ENCODE peak calls at places on chromosomes 6 and 20, in seven cellular contexts. One of them, this sample, is unnamed. For H3K4me1 and H3K9me3, the result is how much of the 10 kb centered on the place peaks cover.

GRCh38 chr6:53961679-53962370 is 149.4 kb upstream of the MLIP start:
- DNase-seq in aorta: no peak
- DNase-seq in heart right ventricle: no peak
- DNase-seq in HCT116: no peak
- DNase-seq in esophagus squamous epithelium: no peak
- DNase-seq in uterus: no peak
- DNase-seq in small intestine: no peak
- DNase-seq in this sample: peak

GRCh38 chr6:28764014-28764723 is 159.6 kb downstream of the TRIM27 start:
- DNase-seq in aorta: no peak
- DNase-seq in heart right ventricle: no peak
- DNase-seq in HCT116: no peak
- DNase-seq in esophagus squamous epithelium: no peak
- DNase-seq in uterus: no peak
- DNase-seq in small intestine: no peak
- DNase-seq in this sample: no peak

GRCh38 chr20:25178563-25179438 is 16.7 kb upstream of the ENTPD6 start:
- DNase-seq in aorta: no peak
- DNase-seq in heart right ventricle: no peak
- DNase-seq in HCT116: peak
- DNase-seq in esophagus squamous epithelium: no peak
- DNase-seq in uterus: peak
- DNase-seq in small intestine: peak
- DNase-seq in this sample: peak

GRCh38 chr6:70651326-70651905 is 16.3 kb upstream of the SMAP1 start:
- DNase-seq in aorta: no peak
- DNase-seq in heart right ventricle: no peak
- DNase-seq in HCT116: no peak
- DNase-seq in esophagus squamous epithelium: no peak
- DNase-seq in uterus: no peak
- DNase-seq in small intestine: peak
- DNase-seq in this sample: no peak

GRCh38 chr6:159979136-159979874 is 10.4 kb downstream of the IGF2R start:
- DNase-seq in aorta: peak
- DNase-seq in heart right ventricle: peak
- DNase-seq in HCT116: no peak
- DNase-seq in esophagus squamous epithelium: no peak
- DNase-seq in uterus: no peak
- DNase-seq in small intestine: no peak
- DNase-seq in this sample: peak

GRCh38 chr20:63272105-63273078 is at the start of gene ARFGAP1:
- DNase-seq in aorta: peak
- DNase-seq in heart right ventricle: peak
- DNase-seq in HCT116: peak
- DNase-seq in esophagus squamous epithelium: peak
- DNase-seq in uterus: peak
- DNase-seq in small intestine: peak
- DNase-seq in this sample: peak

GRCh38 chr6:35177586-35177985 is 36.2 kb upstream of the SCUBE3 start:
- DNase-seq in aorta: no peak
- DNase-seq in heart right ventricle: no peak
- DNase-seq in HCT116: no peak
- DNase-seq in esophagus squamous epithelium: no peak
- DNase-seq in uterus: no peak
- DNase-seq in small intestine: no peak
- DNase-seq in this sample: no peak

GRCh38 chr20:62496525-62497218 is 20.9 kb upstream of the GATA5 start:
- DNase-seq in aorta: no peak
- DNase-seq in heart right ventricle: peak
- DNase-seq in HCT116: no peak
- DNase-seq in esophagus squamous epithelium: no peak
- DNase-seq in uterus: no peak
- DNase-seq in small intestine: peak
- DNase-seq in this sample: no peak

GRCh38 chr20:32970115-32970972 is 33.9 kb downstream of the SUN5 start:
- DNase-seq in aorta: no peak
- DNase-seq in heart right ventricle: no peak
- DNase-seq in HCT116: no peak
- DNase-seq in esophagus squamous epithelium: no peak
- DNase-seq in uterus: no peak
- DNase-seq in small intestine: no peak
- DNase-seq in this sample: no peak

GRCh38 chr6:124131259-124131658 is 327.6 kb downstream of the NKAIN2 start:
- DNase-seq in aorta: no peak
- DNase-seq in heart right ventricle: no peak
- DNase-seq in HCT116: no peak
- DNase-seq in esophagus squamous epithelium: no peak
- DNase-seq in uterus: no peak
- DNase-seq in small intestine: no peak
- DNase-seq in this sample: peak

GRCh38 chr6:7129784-7130569 is 22.2 kb downstream of the RREB1 start:
- DNase-seq in aorta: peak
- DNase-seq in heart right ventricle: no peak
- DNase-seq in HCT116: no peak
- DNase-seq in esophagus squamous epithelium: no peak
- DNase-seq in uterus: no peak
- DNase-seq in small intestine: no peak
- DNase-seq in this sample: no peak

GRCh38 chr20:58392286-58392685 is 3.3 kb downstream of the VAPB start:
- DNase-seq in aorta: no peak
- DNase-seq in heart right ventricle: no peak
- DNase-seq in HCT116: no peak
- DNase-seq in esophagus squamous epithelium: no peak
- DNase-seq in uterus: no peak
- DNase-seq in small intestine: no peak
- DNase-seq in this sample: no peak
- H3K4me1 ChIP-seq in aorta: under half
- H3K4me1 ChIP-seq in heart right ventricle: half or more
- H3K4me1 ChIP-seq in HCT116: under half
- H3K4me1 ChIP-seq in esophagus squamous epithelium: half or more
- H3K4me1 ChIP-seq in uterus: under half
- H3K4me1 ChIP-seq in small intestine: under half
- H3K4me1 ChIP-seq in this sample: under half

GRCh38 chr20:59456342-59457132 is 147.8 kb upstream of the PHACTR3 start:
- DNase-seq in aorta: no peak
- DNase-seq in heart right ventricle: no peak
- DNase-seq in HCT116: no peak
- DNase-seq in esophagus squamous epithelium: no peak
- DNase-seq in uterus: no peak
- DNase-seq in small intestine: peak
- DNase-seq in this sample: no peak
- H3K27ac ChIP-seq in aorta: no peak
- H3K27ac ChIP-seq in heart right ventricle: no peak
- H3K27ac ChIP-seq in HCT116: no peak
- H3K27ac ChIP-seq in esophagus squamous epithelium: no peak
- H3K27ac ChIP-seq in uterus: no peak
- H3K27ac ChIP-seq in small intestine: no peak
- H3K27ac ChIP-seq in this sample: no peak

GRCh38 chr6:105794263-105794662 is 291.9 kb upstream of the PRDM1 start:
- DNase-seq in aorta: no peak
- DNase-seq in heart right ventricle: peak
- DNase-seq in HCT116: no peak
- DNase-seq in esophagus squamous epithelium: no peak
- DNase-seq in uterus: no peak
- DNase-seq in small intestine: peak
- DNase-seq in this sample: no peak
- H3K9me3 ChIP-seq in aorta: under half
- H3K9me3 ChIP-seq in heart right ventricle: under half
- H3K9me3 ChIP-seq in HCT116: under half
- H3K9me3 ChIP-seq in esophagus squamous epithelium: under half
- H3K9me3 ChIP-seq in uterus: under half
- H3K9me3 ChIP-seq in small intestine: under half
- H3K9me3 ChIP-seq in this sample: under half

DNA sequence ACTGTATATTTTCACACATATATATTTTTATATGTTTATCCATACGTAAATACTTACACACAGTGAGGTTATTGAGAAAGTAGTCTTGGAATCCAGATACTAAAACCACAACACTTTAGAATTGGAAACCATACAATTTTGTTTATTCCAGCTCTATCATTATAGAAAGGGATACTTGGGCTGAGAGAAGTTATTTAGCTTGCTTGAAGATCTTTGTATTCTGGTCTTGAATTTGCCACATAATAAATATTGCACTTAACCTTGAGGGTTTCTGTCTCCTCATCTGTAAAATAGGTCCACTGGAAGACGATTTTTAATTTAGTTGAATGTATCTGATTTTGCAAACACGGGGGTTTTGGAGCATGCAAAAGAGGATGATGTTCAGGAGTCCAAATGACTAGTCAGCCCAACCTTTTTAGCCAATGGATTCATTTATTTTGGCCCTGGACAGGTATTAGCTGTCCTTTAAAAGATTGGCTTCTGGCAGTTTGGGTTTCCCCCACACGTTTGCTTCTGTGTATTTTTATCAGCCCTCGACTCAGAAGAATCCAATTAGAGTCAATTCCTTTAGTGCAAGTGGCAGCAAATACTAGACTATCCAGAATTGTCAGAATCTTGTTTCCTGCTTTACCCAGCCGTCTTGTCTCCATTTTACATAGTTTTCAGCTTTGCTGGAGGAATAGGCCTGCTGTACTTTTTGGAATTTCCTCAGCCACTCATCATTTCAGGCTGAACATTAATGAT is 62.4 kb upstream of the ZNF217 start:
- DNase-seq in aorta: no peak
- DNase-seq in heart right ventricle: no peak
- DNase-seq in HCT116: no peak
- DNase-seq in esophagus squamous epithelium: no peak
- DNase-seq in uterus: no peak
- DNase-seq in small intestine: no peak
- DNase-seq in this sample: no peak
- H3K4me1 ChIP-seq in aorta: under half
- H3K4me1 ChIP-seq in heart right ventricle: under half
- H3K4me1 ChIP-seq in HCT116: under half
- H3K4me1 ChIP-seq in esophagus squamous epithelium: half or more
- H3K4me1 ChIP-seq in uterus: under half
- H3K4me1 ChIP-seq in small intestine: under half
- H3K4me1 ChIP-seq in this sample: under half

GRCh38 chr20:34260208-34260942 is 19.2 kb downstream of the ASIP start:
- DNase-seq in aorta: no peak
- DNase-seq in heart right ventricle: no peak
- DNase-seq in HCT116: no peak
- DNase-seq in esophagus squamous epithelium: no peak
- DNase-seq in uterus: no peak
- DNase-seq in small intestine: no peak
- DNase-seq in this sample: no peak

GRCh38 chr20:34251619-34252018 is 10.4 kb downstream of the ASIP start:
- DNase-seq in aorta: no peak
- DNase-seq in heart right ventricle: no peak
- DNase-seq in HCT116: no peak
- DNase-seq in esophagus squamous epithelium: no peak
- DNase-seq in uterus: no peak
- DNase-seq in small intestine: no peak
- DNase-seq in this sample: no peak

GRCh38 chr20:34254979-34255378 is 13.8 kb downstream of the ASIP start:
- DNase-seq in aorta: no peak
- DNase-seq in heart right ventricle: no peak
- DNase-seq in HCT116: no peak
- DNase-seq in esophagus squamous epithelium: no peak
- DNase-seq in uterus: no peak
- DNase-seq in small intestine: peak
- DNase-seq in this sample: no peak

GRCh38 chr20:34256629-34257124 is 15.5 kb downstream of the ASIP start:
- DNase-seq in aorta: no peak
- DNase-seq in heart right ventricle: no peak
- DNase-seq in HCT116: no peak
- DNase-seq in esophagus squamous epithelium: no peak
- DNase-seq in uterus: no peak
- DNase-seq in small intestine: no peak
- DNase-seq in this sample: no peak
- H3K27ac ChIP-seq in aorta: no peak
- H3K27ac ChIP-seq in heart right ventricle: no peak
- H3K27ac ChIP-seq in HCT116: no peak
- H3K27ac ChIP-seq in esophagus squamous epithelium: no peak
- H3K27ac ChIP-seq in uterus: no peak
- H3K27ac ChIP-seq in small intestine: no peak
- H3K27ac ChIP-seq in this sample: no peak

GRCh38 chr20:469746-470490 is 7.6 kb upstream of the TBC1D20 start:
- DNase-seq in aorta: no peak
- DNase-seq in heart right ventricle: no peak
- DNase-seq in HCT116: no peak
- DNase-seq in esophagus squamous epithelium: no peak
- DNase-seq in uterus: no peak
- DNase-seq in small intestine: no peak
- DNase-seq in this sample: no peak
- H3K9me3 ChIP-seq in aorta: under half
- H3K9me3 ChIP-seq in heart right ventricle: under half
- H3K9me3 ChIP-seq in HCT116: under half
- H3K9me3 ChIP-seq in esophagus squamous epithelium: under half
- H3K9me3 ChIP-seq in uterus: under half
- H3K9me3 ChIP-seq in small intestine: under half
- H3K9me3 ChIP-seq in this sample: under half

This sample was measured in SJSA1.